ENCODE peak calls at places on chromosome 22, in five cellular contexts. One of them, this sample, is unnamed.

GRCh38 chr22:41364233-41364632 is 17.5 kb upstream of the TEF start:
- DNase-seq in heart left ventricle: no peak
- DNase-seq in upper lobe of left lung: no peak
- DNase-seq in A549: no peak
- DNase-seq in uterus: no peak
- DNase-seq in this sample: no peak

GRCh38 chr22:28674121-28674563 is 5.5 kb downstream of the TTC28 start:
- DNase-seq in heart left ventricle: no peak
- DNase-seq in upper lobe of left lung: no peak
- DNase-seq in A549: no peak
- DNase-seq in uterus: no peak
- DNase-seq in this sample: no peak

GRCh38 chr22:41668971-41669911 is 19.4 kb downstream of the SNU13 start:
- DNase-seq in uterus: no peak
- DNase-seq in A549: peak; percentile 24
- DNase-seq in heart left ventricle: no peak
- DNase-seq in upper lobe of left lung: peak; percentile 20
- DNase-seq in this sample: peak; percentile 3

GRCh38 chr22:28105396-28105795 is 186.3 kb upstream of the PITPNB start:
- DNase-seq in heart left ventricle: no peak
- DNase-seq in upper lobe of left lung: no peak
- DNase-seq in uterus: no peak
- DNase-seq in A549: no peak
- DNase-seq in this sample: no peak

GRCh38 chr22:30206964-30207363 is 39.6 kb downstream of the LIF start:
- DNase-seq in A549: peak; percentile 80
- DNase-seq in heart left ventricle: no peak
- DNase-seq in uterus: peak; percentile 69
- DNase-seq in upper lobe of left lung: peak; percentile 34
- DNase-seq in this sample: peak; percentile 50

GRCh38 chr22:30614879-30615278 is 7.9 kb downstream of the TCN2 start:
- DNase-seq in heart left ventricle: no peak
- DNase-seq in upper lobe of left lung: no peak
- DNase-seq in A549: no peak
- DNase-seq in uterus: no peak
- DNase-seq in this sample: no peak

GRCh38 chr22:31099841-31100761 is 7.3 kb downstream of the SELENOM start:
- DNase-seq in uterus: no peak
- DNase-seq in upper lobe of left lung: no peak
- DNase-seq in A549: no peak
- DNase-seq in heart left ventricle: no peak
- DNase-seq in this sample: no peak

GRCh38 chr22:30602049-30602448 is 4.9 kb upstream of the TCN2 start:
- DNase-seq in A549: no peak
- DNase-seq in upper lobe of left lung: no peak
- DNase-seq in heart left ventricle: no peak
- DNase-seq in uterus: no peak
- DNase-seq in this sample: no peak

GRCh38 chr22:42909363-42910058 is 52.4 kb upstream of the ARFGAP3 start:
- DNase-seq in heart left ventricle: no peak
- DNase-seq in upper lobe of left lung: no peak
- DNase-seq in A549: no peak
- DNase-seq in uterus: no peak
- DNase-seq in this sample: no peak

GRCh38 chr22:27980424-27981148 is 61.5 kb upstream of the PITPNB start:
- DNase-seq in A549: no peak
- DNase-seq in uterus: no peak
- DNase-seq in heart left ventricle: no peak
- DNase-seq in upper lobe of left lung: peak; percentile 29
- DNase-seq in this sample: peak; percentile 37

GRCh38 chr22:46619830-46620501 is at the start of gene GRAMD4:
- DNase-seq in heart left ventricle: peak; percentile 85
- DNase-seq in uterus: peak; percentile 44
- DNase-seq in upper lobe of left lung: peak; percentile 83
- DNase-seq in A549: no peak
- DNase-seq in this sample: no peak

DNA sequence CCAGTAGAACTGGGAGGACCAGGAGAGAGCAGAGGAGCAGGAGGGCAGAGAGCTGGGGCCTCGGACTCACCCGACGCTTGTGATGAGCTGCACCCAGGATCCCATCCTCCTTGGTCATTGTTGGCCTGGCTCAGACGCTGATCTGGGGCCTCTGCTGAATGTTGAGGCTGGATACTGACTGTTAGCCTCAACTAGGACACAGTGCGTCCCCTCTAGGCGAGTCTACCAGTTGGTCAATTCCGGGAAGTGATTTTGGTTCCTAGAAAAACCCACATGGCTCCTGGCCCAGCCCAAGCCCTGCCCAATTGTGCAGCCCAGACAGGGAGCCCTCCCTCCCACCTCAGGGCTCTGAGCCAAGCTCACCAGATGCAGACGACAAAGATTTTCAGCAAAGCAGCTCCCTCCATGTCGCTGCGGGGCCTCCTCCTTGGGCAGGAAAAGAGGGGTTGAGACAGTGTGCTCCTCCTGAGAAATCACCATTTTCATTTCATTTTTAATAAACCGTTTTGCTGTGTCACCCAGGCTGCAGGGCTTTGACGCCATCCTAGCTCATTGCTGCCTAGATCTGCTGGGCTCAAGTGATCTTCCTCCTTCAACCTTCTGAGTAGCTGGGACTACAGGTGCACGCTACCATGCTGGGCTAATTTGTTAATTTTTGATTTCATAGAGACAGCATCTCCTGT is at the start of gene APOL4:
- DNase-seq in A549: no peak
- DNase-seq in uterus: peak; percentile 84
- DNase-seq in upper lobe of left lung: peak; percentile 11
- DNase-seq in heart left ventricle: peak; percentile 87
- DNase-seq in this sample: no peak
- TF ChIP-seq POLR2A in A549: no peak
- TF ChIP-seq POLR2A in uterus: peak; percentile 24
- TF ChIP-seq POLR2A in upper lobe of left lung: no peak
- TF ChIP-seq POLR2A in heart left ventricle: no peak
- TF ChIP-seq POLR2A in this sample: no peak

GRCh38 chr22:43922123-43922522 is 1.5 kb upstream of the PNPLA3 start:
- DNase-seq in uterus: no peak
- DNase-seq in heart left ventricle: no peak
- DNase-seq in A549: no peak
- DNase-seq in upper lobe of left lung: no peak
- DNase-seq in this sample: no peak

GRCh38 chr22:43926349-43926710 is 2.7 kb downstream of the PNPLA3 start:
- DNase-seq in uterus: no peak
- DNase-seq in upper lobe of left lung: no peak
- DNase-seq in heart left ventricle: no peak
- DNase-seq in A549: no peak
- DNase-seq in this sample: no peak

GRCh38 chr22:43925433-43926348 is 2.1 kb downstream of the PNPLA3 start:
- DNase-seq in uterus: no peak
- DNase-seq in heart left ventricle: no peak
- DNase-seq in A549: no peak
- DNase-seq in upper lobe of left lung: no peak
- DNase-seq in this sample: no peak

GRCh38 chr22:43923191-43923590 is 414 bp upstream of the PNPLA3 start:
- DNase-seq in upper lobe of left lung: no peak
- DNase-seq in A549: no peak
- DNase-seq in uterus: no peak
- DNase-seq in heart left ventricle: no peak
- DNase-seq in this sample: no peak

GRCh38 chr22:43923631-43924548 is at the start of gene PNPLA3:
- DNase-seq in upper lobe of left lung: peak; percentile 96
- DNase-seq in uterus: peak; percentile 80
- DNase-seq in heart left ventricle: peak; percentile 93
- DNase-seq in A549: peak; percentile 79
- DNase-seq in this sample: peak; percentile 94
- TF ChIP-seq CTCF in upper lobe of left lung: no peak
- TF ChIP-seq CTCF in uterus: no peak
- TF ChIP-seq CTCF in heart left ventricle: no peak
- TF ChIP-seq CTCF in A549: peak; percentile 29
- TF ChIP-seq CTCF in this sample: no peak

GRCh38 chr22:37282385-37282677 is at the start of gene CYTH4:
- DNase-seq in uterus: no peak
- DNase-seq in A549: no peak
- DNase-seq in upper lobe of left lung: peak; percentile 77
- DNase-seq in heart left ventricle: peak; percentile 86
- DNase-seq in this sample: peak; percentile 93
- TF ChIP-seq POLR2A in uterus: no peak
- TF ChIP-seq POLR2A in A549: no peak
- TF ChIP-seq POLR2A in upper lobe of left lung: no peak
- TF ChIP-seq POLR2A in heart left ventricle: no peak
- TF ChIP-seq POLR2A in this sample: peak; percentile 23

GRCh38 chr22:24096401-24097115 is 84.7 kb upstream of the SUSD2 start:
- DNase-seq in heart left ventricle: no peak
- DNase-seq in A549: no peak
- DNase-seq in uterus: no peak
- DNase-seq in upper lobe of left lung: peak; percentile 41
- DNase-seq in this sample: no peak

GRCh38 chr22:24091551-24092420 is 80.7 kb downstream of the CABIN1 start:
- DNase-seq in heart left ventricle: peak; percentile 76
- DNase-seq in A549: no peak
- DNase-seq in uterus: no peak
- DNase-seq in upper lobe of left lung: no peak
- DNase-seq in this sample: no peak

GRCh38 chr22:24094966-24095365 is 83.9 kb downstream of the CABIN1 start:
- DNase-seq in uterus: no peak
- DNase-seq in A549: no peak
- DNase-seq in upper lobe of left lung: no peak
- DNase-seq in heart left ventricle: no peak
- DNase-seq in this sample: no peak

GRCh38 chr22:24095816-24096215 is 84.7 kb downstream of the CABIN1 start:
- DNase-seq in heart left ventricle: no peak
- DNase-seq in uterus: no peak
- DNase-seq in upper lobe of left lung: no peak
- DNase-seq in A549: no peak
- DNase-seq in this sample: peak; percentile 25

GRCh38 chr22:24093855-24094254 is 82.8 kb downstream of the CABIN1 start:
- DNase-seq in heart left ventricle: no peak
- DNase-seq in A549: no peak
- DNase-seq in uterus: no peak
- DNase-seq in upper lobe of left lung: no peak
- DNase-seq in this sample: no peak
- TF ChIP-seq CTCF in heart left ventricle: no peak
- TF ChIP-seq CTCF in A549: no peak
- TF ChIP-seq CTCF in uterus: no peak
- TF ChIP-seq CTCF in upper lobe of left lung: no peak
- TF ChIP-seq CTCF in this sample: no peak

GRCh38 chr22:24555160-24555495 is 190 bp upstream of the GUCD1 start:
- DNase-seq in upper lobe of left lung: peak; percentile 99
- DNase-seq in heart left ventricle: peak; percentile 100
- DNase-seq in A549: peak; percentile 93
- DNase-seq in uterus: peak; percentile 100
- DNase-seq in this sample: peak; percentile 99

GRCh38 chr22:24555496-24556253 is at the start of gene SNRPD3:
- DNase-seq in uterus: peak; percentile 91
- DNase-seq in heart left ventricle: peak; percentile 95
- DNase-seq in A549: peak; percentile 75
- DNase-seq in upper lobe of left lung: peak; percentile 93
- DNase-seq in this sample: peak; percentile 90

GRCh38 chr22:24553597-24554315 is 1.2 kb downstream of the GUCD1 start:
- DNase-seq in A549: no peak
- DNase-seq in heart left ventricle: peak; percentile 61
- DNase-seq in uterus: peak; percentile 20
- DNase-seq in upper lobe of left lung: no peak
- DNase-seq in this sample: peak; percentile 74

GRCh38 chr22:24550902-24551229 is 4.1 kb downstream of the GUCD1 start:
- DNase-seq in heart left ventricle: no peak
- DNase-seq in A549: no peak
- DNase-seq in uterus: no peak
- DNase-seq in upper lobe of left lung: no peak
- DNase-seq in this sample: no peak

DNA sequence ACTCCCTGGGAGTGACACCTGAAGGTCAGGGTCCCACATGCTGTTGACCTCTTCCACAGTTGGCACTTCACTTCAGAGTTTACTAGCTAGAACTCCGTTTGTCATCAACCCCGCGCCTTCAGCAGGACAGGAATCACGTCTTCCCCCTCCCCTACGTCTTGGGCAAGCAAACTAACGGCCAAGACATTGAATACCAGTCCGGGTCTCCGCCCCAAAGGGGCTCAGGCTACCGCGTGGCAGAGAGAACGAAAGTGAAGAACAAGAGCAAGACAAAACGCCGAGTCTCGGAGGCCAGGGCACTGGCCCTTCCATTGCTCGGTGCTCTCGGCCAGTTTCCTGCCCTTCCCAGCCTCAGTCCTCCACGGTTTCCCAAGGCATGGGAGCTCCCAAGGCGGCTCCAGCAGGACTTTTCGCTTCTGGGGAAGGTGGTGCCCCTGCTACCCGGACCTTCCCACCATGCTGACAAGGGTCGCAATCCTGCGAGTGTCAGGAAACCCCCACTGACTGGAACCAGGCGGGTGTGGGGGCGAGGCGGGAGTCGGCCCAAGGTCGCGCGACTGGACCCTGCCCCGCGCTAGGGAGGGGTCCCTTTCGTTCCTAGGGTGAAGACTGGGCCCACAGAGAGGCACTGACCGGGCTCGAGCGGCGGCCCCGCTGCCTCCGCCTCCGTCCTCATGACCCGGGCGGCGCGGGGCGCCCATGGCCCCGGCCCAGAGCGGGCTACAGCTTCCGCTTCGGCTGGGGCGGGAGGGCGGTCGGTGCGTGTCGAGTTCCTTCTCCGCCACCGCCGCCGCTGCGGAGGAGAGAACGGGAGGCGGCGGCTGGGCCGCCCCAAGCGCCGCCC is at the start of gene GUCD1:
- DNase-seq in heart left ventricle: peak; percentile 66
- DNase-seq in upper lobe of left lung: no peak
- DNase-seq in A549: no peak
- DNase-seq in uterus: no peak
- DNase-seq in this sample: peak; percentile 72
- TF ChIP-seq POLR2A in heart left ventricle: no peak
- TF ChIP-seq POLR2A in upper lobe of left lung: peak; percentile 74
- TF ChIP-seq POLR2A in A549: peak; percentile 44
- TF ChIP-seq POLR2A in uterus: peak; percentile 82
- TF ChIP-seq POLR2A in this sample: peak; percentile 96